ENCODE peak calls at places on chromosomes 5 and 9, in ten cellular contexts. One of them, this sample, is unnamed.

GRCh38 chr9:38234479-38234878 is 158.0 kb upstream of the ALDH1B1 start:
- DNase-seq in neural crest cell: no peak
- DNase-seq in kidney epithelial cell: no peak
- DNase-seq in epithelial cell of prostate: no peak
- DNase-seq in CD8-positive, alpha-beta T cell: no peak
- DNase-seq in HT-29: no peak
- DNase-seq in Right ventricle myocardium inferior: no peak
- DNase-seq in activated T-cell treated with anti-CD3 and anti-CD28 coated beads for 1 hour: no peak
- DNase-seq in heart left ventricle: no peak
- DNase-seq in naive B cell: no peak
- DNase-seq in this sample: no peak

GRCh38 chr9:109940536-109940935 is 160.5 kb downstream of the PALM2AKAP2 start:
- DNase-seq in neural crest cell: no peak
- DNase-seq in kidney epithelial cell: no peak
- DNase-seq in epithelial cell of prostate: no peak
- DNase-seq in CD8-positive, alpha-beta T cell: no peak
- DNase-seq in HT-29: no peak
- DNase-seq in Right ventricle myocardium inferior: no peak
- DNase-seq in activated T-cell treated with anti-CD3 and anti-CD28 coated beads for 1 hour: no peak
- DNase-seq in heart left ventricle: no peak
- DNase-seq in naive B cell: no peak
- DNase-seq in this sample: no peak

GRCh38 chr5:121915765-121916164 is 46.0 kb upstream of the SRFBP1 start:
- DNase-seq in neural crest cell: no peak
- DNase-seq in kidney epithelial cell: no peak
- DNase-seq in epithelial cell of prostate: no peak
- DNase-seq in CD8-positive, alpha-beta T cell: no peak
- DNase-seq in HT-29: no peak
- DNase-seq in Right ventricle myocardium inferior: no peak
- DNase-seq in activated T-cell treated with anti-CD3 and anti-CD28 coated beads for 1 hour: no peak
- DNase-seq in heart left ventricle: no peak
- DNase-seq in naive B cell: no peak
- DNase-seq in this sample: peak

GRCh38 chr5:157245477-157245876 is 20.4 kb upstream of the CYFIP2 start:
- DNase-seq in neural crest cell: no peak
- DNase-seq in kidney epithelial cell: no peak
- DNase-seq in epithelial cell of prostate: no peak
- DNase-seq in CD8-positive, alpha-beta T cell: no peak
- DNase-seq in HT-29: peak
- DNase-seq in Right ventricle myocardium inferior: no peak
- DNase-seq in activated T-cell treated with anti-CD3 and anti-CD28 coated beads for 1 hour: no peak
- DNase-seq in heart left ventricle: no peak
- DNase-seq in naive B cell: no peak
- DNase-seq in this sample: no peak

GRCh38 chr5:121171834-121172233 is 679.8 kb upstream of the FTMT start:
- DNase-seq in neural crest cell: no peak
- DNase-seq in kidney epithelial cell: no peak
- DNase-seq in epithelial cell of prostate: no peak
- DNase-seq in CD8-positive, alpha-beta T cell: no peak
- DNase-seq in HT-29: no peak
- DNase-seq in Right ventricle myocardium inferior: no peak
- DNase-seq in activated T-cell treated with anti-CD3 and anti-CD28 coated beads for 1 hour: no peak
- DNase-seq in heart left ventricle: no peak
- DNase-seq in naive B cell: no peak
- DNase-seq in this sample: no peak

GRCh38 chr5:98069876-98070512 is 703.5 kb upstream of the RGMB start:
- DNase-seq in neural crest cell: no peak
- DNase-seq in kidney epithelial cell: no peak
- DNase-seq in epithelial cell of prostate: no peak
- DNase-seq in CD8-positive, alpha-beta T cell: no peak
- DNase-seq in HT-29: no peak
- DNase-seq in Right ventricle myocardium inferior: no peak
- DNase-seq in activated T-cell treated with anti-CD3 and anti-CD28 coated beads for 1 hour: no peak
- DNase-seq in heart left ventricle: no peak
- DNase-seq in naive B cell: no peak
- DNase-seq in this sample: no peak

GRCh38 chr9:72948906-72949582 is 3.8 kb downstream of the ALDH1A1 start:
- DNase-seq in neural crest cell: no peak
- DNase-seq in kidney epithelial cell: no peak
- DNase-seq in epithelial cell of prostate: no peak
- DNase-seq in CD8-positive, alpha-beta T cell: no peak
- DNase-seq in HT-29: peak
- DNase-seq in Right ventricle myocardium inferior: no peak
- DNase-seq in activated T-cell treated with anti-CD3 and anti-CD28 coated beads for 1 hour: no peak
- DNase-seq in heart left ventricle: no peak
- DNase-seq in naive B cell: no peak
- DNase-seq in this sample: no peak

GRCh38 chr9:125407974-125408900 is 146.6 kb downstream of the GAPVD1 start:
- DNase-seq in neural crest cell: peak
- DNase-seq in kidney epithelial cell: no peak
- DNase-seq in epithelial cell of prostate: no peak
- DNase-seq in CD8-positive, alpha-beta T cell: peak
- DNase-seq in HT-29: peak
- DNase-seq in Right ventricle myocardium inferior: peak
- DNase-seq in activated T-cell treated with anti-CD3 and anti-CD28 coated beads for 1 hour: peak
- DNase-seq in heart left ventricle: peak
- DNase-seq in naive B cell: peak
- DNase-seq in this sample: peak

GRCh38 chr5:128920345-128921215 is 44.7 kb upstream of the SLC27A6 start:
- DNase-seq in neural crest cell: no peak
- DNase-seq in kidney epithelial cell: peak
- DNase-seq in epithelial cell of prostate: peak
- DNase-seq in CD8-positive, alpha-beta T cell: no peak
- DNase-seq in HT-29: no peak
- DNase-seq in Right ventricle myocardium inferior: no peak
- DNase-seq in activated T-cell treated with anti-CD3 and anti-CD28 coated beads for 1 hour: no peak
- DNase-seq in heart left ventricle: peak
- DNase-seq in naive B cell: no peak
- DNase-seq in this sample: no peak

GRCh38 chr9:134980516-134980915 is 62.8 kb upstream of the FCN1 start:
- DNase-seq in neural crest cell: no peak
- DNase-seq in kidney epithelial cell: no peak
- DNase-seq in epithelial cell of prostate: no peak
- DNase-seq in CD8-positive, alpha-beta T cell: no peak
- DNase-seq in HT-29: no peak
- DNase-seq in Right ventricle myocardium inferior: no peak
- DNase-seq in activated T-cell treated with anti-CD3 and anti-CD28 coated beads for 1 hour: no peak
- DNase-seq in heart left ventricle: peak
- DNase-seq in naive B cell: no peak
- DNase-seq in this sample: no peak

GRCh38 chr9:2933165-2934095 is 89.5 kb upstream of the PUM3 start:
- DNase-seq in neural crest cell: no peak
- DNase-seq in kidney epithelial cell: no peak
- DNase-seq in epithelial cell of prostate: no peak
- DNase-seq in CD8-positive, alpha-beta T cell: no peak
- DNase-seq in HT-29: no peak
- DNase-seq in Right ventricle myocardium inferior: no peak
- DNase-seq in activated T-cell treated with anti-CD3 and anti-CD28 coated beads for 1 hour: no peak
- DNase-seq in heart left ventricle: no peak
- DNase-seq in naive B cell: no peak
- DNase-seq in this sample: no peak

GRCh38 chr5:125093776-125094175 is 347.3 kb upstream of the ZNF608 start:
- DNase-seq in neural crest cell: no peak
- DNase-seq in kidney epithelial cell: peak
- DNase-seq in epithelial cell of prostate: peak
- DNase-seq in CD8-positive, alpha-beta T cell: no peak
- DNase-seq in HT-29: no peak
- DNase-seq in Right ventricle myocardium inferior: no peak
- DNase-seq in activated T-cell treated with anti-CD3 and anti-CD28 coated beads for 1 hour: no peak
- DNase-seq in heart left ventricle: no peak
- DNase-seq in naive B cell: no peak
- DNase-seq in this sample: no peak

GRCh38 chr5:40480392-40480791 is 199.3 kb upstream of the PTGER4 start:
- DNase-seq in neural crest cell: no peak
- DNase-seq in kidney epithelial cell: no peak
- DNase-seq in epithelial cell of prostate: no peak
- DNase-seq in CD8-positive, alpha-beta T cell: peak
- DNase-seq in HT-29: no peak
- DNase-seq in Right ventricle myocardium inferior: no peak
- DNase-seq in activated T-cell treated with anti-CD3 and anti-CD28 coated beads for 1 hour: peak
- DNase-seq in heart left ventricle: no peak
- DNase-seq in naive B cell: no peak
- DNase-seq in this sample: no peak

GRCh38 chr5:22604711-22605110 is 248.4 kb downstream of the CDH12 start:
- DNase-seq in neural crest cell: no peak
- DNase-seq in kidney epithelial cell: no peak
- DNase-seq in epithelial cell of prostate: no peak
- DNase-seq in CD8-positive, alpha-beta T cell: no peak
- DNase-seq in HT-29: peak
- DNase-seq in Right ventricle myocardium inferior: no peak
- DNase-seq in activated T-cell treated with anti-CD3 and anti-CD28 coated beads for 1 hour: no peak
- DNase-seq in heart left ventricle: no peak
- DNase-seq in naive B cell: no peak
- DNase-seq in this sample: no peak

This sample was measured in NCI-H1105.